ENCODE peak calls at places on chromosome X, in nine cellular contexts. P is upper lobe of right lung, Z is nephron progenitor cell, Y is epithelial cell of proximal tubule, B is endodermal cell, G is tibial nerve, X is transverse colon, H is psoas muscle, R is fibroblast of lung. Q is an unnamed sample.

GRCh38 chrX:134469481-134469880 is 9.5 kb downstream of the HPRT1 start:
- DNase-seq in Z (no peak), P (no peak), H (no peak), X (no peak), G (no peak), B (no peak), Y (no peak), R (peak; percentile 55), Q (no peak)

GRCh38 chrX:28126886-28127285 is 145.6 kb upstream of the DCAF8L1 start:
- DNase-seq in P (no peak), B (no peak), R (peak; percentile 43), X (no peak), Y (no peak), G (no peak), H (no peak), Z (no peak), Q (no peak)

GRCh38 chrX:100599456-100599855 is 14.7 kb downstream of the TNMD start:
- DNase-seq in B (no peak), G (no peak), P (no peak), Y (no peak), X (no peak), H (no peak), Z (no peak), R (no peak), Q (no peak)

GRCh38 chrX:2710496-2710895 is 19.4 kb downstream of the CD99 start:
- DNase-seq in H (no peak), X (no peak), B (no peak), G (no peak), P (no peak), R (peak; percentile 32), Z (no peak), Y (no peak), Q (no peak)

GRCh38 chrX:34341258-34341657 is 209.1 kb upstream of the FAM47A start:
- DNase-seq in Z (no peak), B (no peak), R (no peak), P (no peak), X (no peak), Y (no peak), H (no peak), G (no peak), Q (no peak)

GRCh38 chrX:21638311-21638710 is 19.8 kb downstream of the KLHL34 start:
- DNase-seq in B (no peak), Y (peak; percentile 46), Z (no peak), R (peak; percentile 67), X (no peak), H (no peak), G (no peak), P (no peak), Q (no peak)

GRCh38 chrX:16188687-16189086 is 21.4 kb downstream of the MAGEB17 start:
- DNase-seq in X (no peak), Y (no peak), B (no peak), G (no peak), Z (no peak), R (peak; percentile 61), P (no peak), H (no peak), Q (no peak)

GRCh38 chrX:2689773-2690666 is 1.1 kb upstream of the CD99 start:
- DNase-seq in B (peak; percentile 75), Z (no peak), R (no peak), Y (no peak), G (no peak), P (no peak), X (peak; percentile 81), H (no peak), Q (no peak)

GRCh38 chrX:151458824-151459223 is 61.8 kb downstream of the VMA21 start:
- DNase-seq in G (no peak), B (no peak), Z (no peak), X (no peak), Y (no peak), R (peak; percentile 78), H (no peak), P (no peak), Q (no peak)

GRCh38 chrX:275967-276587 is 5.1 kb upstream of the PLCXD1 start:
- DNase-seq in R (peak; percentile 40), B (peak; percentile 95), P (peak; percentile 94), H (peak; percentile 75), X (peak; percentile 84), G (peak; percentile 69), Z (peak; percentile 69), Y (no peak), Q (peak; percentile 52)

GRCh38 chrX:16119353-16120220 is 3.8 kb upstream of the GRPR start:
- DNase-seq in Z (no peak), B (no peak), P (no peak), G (no peak), Y (no peak), H (no peak), X (no peak), R (no peak), Q (no peak)

GRCh38 chrX:44223150-44223549 is 120.3 kb downstream of the EFHC2 start:
- DNase-seq in B (no peak), G (no peak), X (peak; percentile 58), P (no peak), R (peak; percentile 77), Y (no peak), H (no peak), Z (no peak), Q (no peak)

GRCh38 chrX:148574247-148574973 is 74.0 kb downstream of the AFF2 start:
- DNase-seq in Z (no peak), P (no peak), Y (peak; percentile 3), R (peak; percentile 61), X (no peak), H (no peak), G (no peak), B (no peak), Q (no peak)

GRCh38 chrX:18885317-18886004 is 98.5 kb downstream of the PHKA2 start:
- DNase-seq in Z (no peak), Y (no peak), X (no peak), B (no peak), R (peak; percentile 45), G (no peak), H (no peak), P (no peak), Q (no peak)

GRCh38 chrX:40299502-40300118 is 201.9 kb upstream of the BCOR start:
- DNase-seq in P (no peak), R (no peak), Z (no peak), Y (no peak), X (no peak), G (no peak), H (no peak), B (no peak), Q (no peak)

GRCh38 chrX:82127228-82128123 is 925.6 kb downstream of the SH3BGRL start:
- DNase-seq in P (no peak), H (no peak), R (no peak), B (no peak), Y (no peak), X (no peak), G (no peak), Z (no peak), Q (no peak)

GRCh38 chrX:124266325-124267087 is 66.0 kb upstream of the TEX13D start:
- DNase-seq in Y (no peak), G (no peak), P (no peak), H (no peak), Z (no peak), X (no peak), B (no peak), R (no peak), Q (no peak)

GRCh38 chrX:124804962-124805361 is 458.6 kb downstream of the SH2D1A start:
- DNase-seq in H (no peak), G (no peak), Z (no peak), B (no peak), P (no peak), Y (no peak), R (no peak), X (no peak), Q (no peak)

GRCh38 chrX:108036298-108036973 is 8.4 kb upstream of the VSIG1 start:
- DNase-seq in H (no peak), Y (peak; percentile 27), B (no peak), G (no peak), Z (no peak), X (no peak), P (no peak), R (peak; percentile 84), Q (no peak)

GRCh38 chrX:19904778-19905367 is 17.5 kb upstream of the SH3KBP1 start:
- DNase-seq in Y (no peak), B (no peak), G (no peak), H (no peak), R (peak; percentile 37), P (no peak), X (no peak), Z (peak; percentile 12), Q (no peak)

GRCh38 chrX:155334486-155335316 is at the start of gene CLIC2:
- DNase-seq in X (peak; percentile 17), G (peak; percentile 9), H (no peak), P (no peak), Z (no peak), Y (no peak), R (peak; percentile 54), B (no peak), Q (no peak)

GRCh38 chrX:45843518-45843917 is 642.8 kb upstream of the DIPK2B start:
- DNase-seq in P (no peak), B (no peak), H (no peak), Y (no peak), X (no peak), Z (no peak), R (no peak), G (no peak), Q (no peak)
- TF ChIP-seq CTCF in P (peak; percentile 18), B (peak; percentile 33), H (peak; percentile 15), Y (peak; percentile 35), X (no peak), Z (no peak), R (peak; percentile 4), G (no peak), Q (no peak)

GRCh38 chrX:74422576-74423288 is 1.4 kb downstream of the SLC16A2 start:
- DNase-seq in P (peak; percentile 75), B (peak; percentile 87), H (peak; percentile 76), G (no peak), Z (peak; percentile 67), R (peak; percentile 73), X (peak; percentile 35), Y (no peak), Q (peak; percentile 44)
- TF ChIP-seq CTCF in P (peak; percentile 13), B (peak; percentile 69), H (no peak), G (no peak), Z (no peak), R (peak; percentile 21), X (no peak), Y (peak; percentile 37), Q (no peak)

GRCh38 chrX:8897259-8897658 is 96.1 kb upstream of the FAM9A start:
- DNase-seq in B (no peak), P (no peak), H (no peak), G (no peak), R (peak; percentile 47), Z (no peak), Y (no peak), X (no peak), Q (no peak)
- TF ChIP-seq CTCF in B (no peak), P (no peak), H (no peak), G (no peak), R (no peak), Z (no peak), Y (no peak), X (no peak), Q (no peak)

GRCh38 chrX:11758400-11759171 is 549 bp downstream of the MSL3 start:
- DNase-seq in Z (peak; percentile 89), X (peak; percentile 88), G (peak; percentile 69), H (peak; percentile 95), Y (no peak), P (peak; percentile 94), R (peak; percentile 69), B (peak; percentile 91), Q (peak; percentile 84)
- TF ChIP-seq CTCF in Z (peak; percentile 56), X (peak; percentile 53), G (peak; percentile 69), H (peak; percentile 81), Y (peak; percentile 40), P (peak; percentile 74), R (peak; percentile 39), B (peak; percentile 85), Q (peak; percentile 81)

Q was measured in endothelial cell.